ENCODE peak calls at places on chromosomes 11 and 22, in seven cellular contexts. One of them, this sample, is unnamed. For H3K4me1, the result is how much of the 10 kb centered on the place peaks cover.

GRCh38 chr11:2800655-2801531 is 84.7 kb downstream of the CDKN1C start:
- DNase-seq in esophagus squamous epithelium: no peak
- DNase-seq in K562: no peak
- DNase-seq in tibial nerve: peak
- DNase-seq in thyroid gland: no peak
- DNase-seq in uterus: peak
- DNase-seq in ovary: peak
- DNase-seq in this sample: peak

GRCh38 chr11:13277719-13278619 is at the start of gene BMAL1:
- DNase-seq in uterus: peak
- DNase-seq in K562: no peak
- DNase-seq in tibial nerve: peak
- DNase-seq in thyroid gland: peak
- DNase-seq in ovary: peak
- DNase-seq in esophagus squamous epithelium: no peak
- DNase-seq in this sample: no peak

GRCh38 chr11:120134106-120134930 is 3.6 kb downstream of the TRIM29 start:
- DNase-seq in tibial nerve: peak
- DNase-seq in ovary: no peak
- DNase-seq in K562: no peak
- DNase-seq in esophagus squamous epithelium: no peak
- DNase-seq in thyroid gland: no peak
- DNase-seq in uterus: no peak
- DNase-seq in this sample: peak

GRCh38 chr11:76242004-76242779 is 35.9 kb upstream of the WNT11 start:
- DNase-seq in tibial nerve: no peak
- DNase-seq in K562: no peak
- DNase-seq in esophagus squamous epithelium: no peak
- DNase-seq in uterus: no peak
- DNase-seq in thyroid gland: no peak
- DNase-seq in ovary: no peak
- DNase-seq in this sample: no peak

GRCh38 chr22:35589071-35589735 is 27.9 kb downstream of the MB start:
- DNase-seq in tibial nerve: no peak
- DNase-seq in K562: no peak
- DNase-seq in uterus: peak
- DNase-seq in thyroid gland: no peak
- DNase-seq in ovary: peak
- DNase-seq in esophagus squamous epithelium: no peak
- DNase-seq in this sample: no peak

GRCh38 chr22:40791241-40791640 is 27.9 kb downstream of the SLC25A17 start:
- DNase-seq in ovary: no peak
- DNase-seq in thyroid gland: no peak
- DNase-seq in uterus: no peak
- DNase-seq in esophagus squamous epithelium: no peak
- DNase-seq in K562: no peak
- DNase-seq in tibial nerve: no peak
- DNase-seq in this sample: no peak

GRCh38 chr11:119634301-119634700 is 94.7 kb downstream of the NECTIN1 start:
- DNase-seq in esophagus squamous epithelium: no peak
- DNase-seq in uterus: no peak
- DNase-seq in ovary: no peak
- DNase-seq in K562: no peak
- DNase-seq in thyroid gland: no peak
- DNase-seq in tibial nerve: no peak
- DNase-seq in this sample: no peak

GRCh38 chr11:84922212-84922805 is 704.8 kb downstream of the DLG2 start:
- DNase-seq in thyroid gland: no peak
- DNase-seq in esophagus squamous epithelium: no peak
- DNase-seq in K562: no peak
- DNase-seq in ovary: no peak
- DNase-seq in uterus: no peak
- DNase-seq in tibial nerve: no peak
- DNase-seq in this sample: no peak

GRCh38 chr11:313304-313786 is 495 bp upstream of the IFITM1 start:
- DNase-seq in esophagus squamous epithelium: no peak
- DNase-seq in uterus: no peak
- DNase-seq in thyroid gland: no peak
- DNase-seq in ovary: no peak
- DNase-seq in K562: no peak
- DNase-seq in tibial nerve: no peak
- DNase-seq in this sample: no peak

GRCh38 chr11:69013009-69013951 is at the start of gene MRGPRF:
- DNase-seq in thyroid gland: peak
- DNase-seq in ovary: peak
- DNase-seq in esophagus squamous epithelium: no peak
- DNase-seq in uterus: peak
- DNase-seq in tibial nerve: peak
- DNase-seq in K562: peak
- DNase-seq in this sample: peak

GRCh38 chr11:108233277-108233945 is 10.5 kb downstream of the ATM start:
- DNase-seq in K562: no peak
- DNase-seq in esophagus squamous epithelium: no peak
- DNase-seq in tibial nerve: no peak
- DNase-seq in ovary: no peak
- DNase-seq in thyroid gland: no peak
- DNase-seq in uterus: no peak
- DNase-seq in this sample: no peak

GRCh38 chr22:26445577-26446275 is 16.7 kb downstream of the ASPHD2 start:
- DNase-seq in esophagus squamous epithelium: no peak
- DNase-seq in ovary: no peak
- DNase-seq in thyroid gland: no peak
- DNase-seq in tibial nerve: no peak
- DNase-seq in uterus: no peak
- DNase-seq in K562: no peak
- DNase-seq in this sample: no peak

GRCh38 chr11:2816941-2817421 is 68.6 kb downstream of the CDKN1C start:
- DNase-seq in thyroid gland: no peak
- DNase-seq in esophagus squamous epithelium: no peak
- DNase-seq in ovary: peak
- DNase-seq in uterus: peak
- DNase-seq in K562: no peak
- DNase-seq in tibial nerve: no peak
- DNase-seq in this sample: no peak

GRCh38 chr11:73394416-73395296 is 18.5 kb downstream of the RELT start:
- DNase-seq in thyroid gland: no peak
- DNase-seq in ovary: no peak
- DNase-seq in tibial nerve: no peak
- DNase-seq in K562: no peak
- DNase-seq in esophagus squamous epithelium: no peak
- DNase-seq in uterus: no peak
- DNase-seq in this sample: no peak

GRCh38 chr11:128552783-128553661 is 34.3 kb downstream of the ETS1 start:
- DNase-seq in uterus: no peak
- DNase-seq in K562: no peak
- DNase-seq in thyroid gland: no peak
- DNase-seq in tibial nerve: peak
- DNase-seq in esophagus squamous epithelium: no peak
- DNase-seq in ovary: no peak
- DNase-seq in this sample: no peak
- TF ChIP-seq POLR2A in uterus: no peak
- TF ChIP-seq POLR2A in K562: no peak
- TF ChIP-seq POLR2A in thyroid gland: no peak
- TF ChIP-seq POLR2A in tibial nerve: no peak
- TF ChIP-seq POLR2A in esophagus squamous epithelium: no peak
- TF ChIP-seq POLR2A in ovary: no peak
- TF ChIP-seq POLR2A in this sample: no peak

GRCh38 chr11:6648505-6648904 is 7.1 kb downstream of the DCHS1 start:
- DNase-seq in tibial nerve: no peak
- DNase-seq in uterus: no peak
- DNase-seq in ovary: no peak
- DNase-seq in esophagus squamous epithelium: no peak
- DNase-seq in thyroid gland: no peak
- DNase-seq in K562: no peak
- DNase-seq in this sample: no peak

GRCh38 chr11:6647836-6648235 is 7.8 kb downstream of the DCHS1 start:
- DNase-seq in tibial nerve: no peak
- DNase-seq in thyroid gland: no peak
- DNase-seq in esophagus squamous epithelium: no peak
- DNase-seq in ovary: no peak
- DNase-seq in K562: no peak
- DNase-seq in uterus: no peak
- DNase-seq in this sample: no peak

GRCh38 chr11:6647282-6647679 is 8.3 kb downstream of the DCHS1 start:
- DNase-seq in esophagus squamous epithelium: no peak
- DNase-seq in K562: no peak
- DNase-seq in tibial nerve: no peak
- DNase-seq in thyroid gland: no peak
- DNase-seq in ovary: no peak
- DNase-seq in uterus: peak
- DNase-seq in this sample: no peak

GRCh38 chr11:6646040-6646439 is 9.6 kb downstream of the DCHS1 start:
- DNase-seq in K562: peak
- DNase-seq in tibial nerve: peak
- DNase-seq in thyroid gland: no peak
- DNase-seq in uterus: no peak
- DNase-seq in ovary: no peak
- DNase-seq in esophagus squamous epithelium: no peak
- DNase-seq in this sample: no peak

DNA sequence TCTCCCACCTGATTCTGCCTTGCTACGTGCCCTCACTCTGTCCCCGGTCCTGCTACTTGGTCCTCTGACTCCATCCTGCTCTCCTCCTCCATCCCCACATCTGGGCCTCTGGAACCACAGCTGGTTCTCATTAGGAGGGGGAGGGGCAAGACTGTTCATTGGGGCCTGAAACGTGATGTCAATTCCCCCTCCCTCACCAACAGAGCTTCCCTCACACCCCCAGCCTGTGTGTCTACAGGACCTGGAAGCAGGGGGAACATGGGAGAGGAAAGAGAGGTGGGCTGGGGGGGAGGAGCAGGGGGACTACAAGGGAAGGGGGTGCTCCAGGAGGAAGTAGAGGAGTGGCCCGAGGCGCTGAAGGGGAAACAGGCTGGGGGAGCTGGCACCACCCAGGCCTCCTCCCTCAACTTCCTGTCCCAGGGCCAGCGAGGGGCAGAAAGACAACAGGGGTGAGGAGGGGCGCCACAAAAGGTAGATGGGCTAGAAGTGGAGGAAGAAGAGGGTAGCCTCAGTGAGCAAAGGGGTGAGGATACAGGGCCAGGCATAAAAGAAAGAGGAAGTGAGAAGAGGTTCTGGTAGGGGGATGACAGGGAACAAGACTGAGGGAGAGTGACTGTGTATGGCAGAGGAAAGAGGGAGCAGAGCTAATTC is 8.9 kb downstream of the DCHS1 start:
- DNase-seq in thyroid gland: no peak
- DNase-seq in uterus: peak
- DNase-seq in K562: no peak
- DNase-seq in esophagus squamous epithelium: no peak
- DNase-seq in tibial nerve: no peak
- DNase-seq in ovary: no peak
- DNase-seq in this sample: no peak
- H3K4me3 ChIP-seq in thyroid gland: no peak
- H3K4me3 ChIP-seq in uterus: peak
- H3K4me3 ChIP-seq in K562: no peak
- H3K4me3 ChIP-seq in esophagus squamous epithelium: no peak
- H3K4me3 ChIP-seq in tibial nerve: no peak
- H3K4me3 ChIP-seq in ovary: peak
- H3K4me3 ChIP-seq in this sample: no peak

GRCh38 chr11:61745796-61746653 is 6.4 kb upstream of the MYRF start:
- DNase-seq in uterus: no peak
- DNase-seq in ovary: no peak
- DNase-seq in thyroid gland: peak
- DNase-seq in esophagus squamous epithelium: no peak
- DNase-seq in tibial nerve: no peak
- DNase-seq in K562: no peak
- DNase-seq in this sample: no peak
- H3K4me1 ChIP-seq in uterus: under half
- H3K4me1 ChIP-seq in ovary: under half
- H3K4me1 ChIP-seq in thyroid gland: under half
- H3K4me1 ChIP-seq in esophagus squamous epithelium: under half
- H3K4me1 ChIP-seq in tibial nerve: under half
- H3K4me1 ChIP-seq in K562: half or more
- H3K4me1 ChIP-seq in this sample: under half

GRCh38 chr11:106082096-106082495 is 4.6 kb downstream of the AASDHPPT start:
- DNase-seq in esophagus squamous epithelium: no peak
- DNase-seq in tibial nerve: no peak
- DNase-seq in thyroid gland: no peak
- DNase-seq in ovary: no peak
- DNase-seq in uterus: no peak
- DNase-seq in K562: no peak
- DNase-seq in this sample: no peak

GRCh38 chr11:106076421-106076922 is 675 bp downstream of the KBTBD3 start:
- DNase-seq in K562: no peak
- DNase-seq in tibial nerve: no peak
- DNase-seq in uterus: peak
- DNase-seq in ovary: no peak
- DNase-seq in thyroid gland: peak
- DNase-seq in esophagus squamous epithelium: no peak
- DNase-seq in this sample: peak

GRCh38 chr11:106072804-106073203 is 4.3 kb downstream of the KBTBD3 start:
- DNase-seq in esophagus squamous epithelium: no peak
- DNase-seq in ovary: no peak
- DNase-seq in K562: no peak
- DNase-seq in tibial nerve: no peak
- DNase-seq in uterus: no peak
- DNase-seq in thyroid gland: no peak
- DNase-seq in this sample: no peak

GRCh38 chr11:106076923-106077608 is at the start of gene KBTBD3:
- DNase-seq in thyroid gland: peak
- DNase-seq in uterus: peak
- DNase-seq in esophagus squamous epithelium: peak
- DNase-seq in ovary: peak
- DNase-seq in K562: peak
- DNase-seq in tibial nerve: peak
- DNase-seq in this sample: peak

GRCh38 chr11:106077609-106078517 is at the start of gene AASDHPPT:
- DNase-seq in ovary: no peak
- DNase-seq in esophagus squamous epithelium: no peak
- DNase-seq in K562: peak
- DNase-seq in uterus: peak
- DNase-seq in tibial nerve: peak
- DNase-seq in thyroid gland: peak
- DNase-seq in this sample: peak
- TF ChIP-seq POLR2A in ovary: peak
- TF ChIP-seq POLR2A in esophagus squamous epithelium: no peak
- TF ChIP-seq POLR2A in K562: peak
- TF ChIP-seq POLR2A in uterus: peak
- TF ChIP-seq POLR2A in tibial nerve: no peak
- TF ChIP-seq POLR2A in thyroid gland: peak
- TF ChIP-seq POLR2A in this sample: peak

DNA sequence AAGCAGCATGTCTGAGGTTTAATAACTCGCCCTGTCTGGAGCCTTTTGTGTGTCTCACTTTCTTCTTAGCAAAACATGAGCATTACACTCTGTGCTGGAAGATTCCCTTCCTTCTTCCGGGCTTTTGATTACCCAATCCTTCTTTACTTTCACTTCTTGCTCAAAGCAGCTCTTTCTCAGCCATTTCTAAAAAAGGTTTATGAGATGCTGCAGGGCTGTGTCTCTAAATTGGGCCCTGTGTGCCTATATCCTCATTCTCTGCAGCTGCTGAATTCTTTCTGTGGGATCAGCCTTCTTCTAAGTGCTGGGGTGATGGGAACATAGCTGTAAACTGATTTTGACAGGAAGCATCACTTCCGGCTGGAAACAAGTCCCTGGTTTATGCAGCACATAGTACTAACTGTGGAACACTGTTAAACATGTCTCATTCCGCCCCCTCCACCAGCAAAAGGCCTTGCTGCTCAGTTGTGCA is 71.8 kb downstream of the PIWIL4 start:
- DNase-seq in esophagus squamous epithelium: no peak
- DNase-seq in thyroid gland: no peak
- DNase-seq in K562: no peak
- DNase-seq in uterus: no peak
- DNase-seq in tibial nerve: no peak
- DNase-seq in ovary: no peak
- DNase-seq in this sample: no peak
- H3K4me3 ChIP-seq in esophagus squamous epithelium: no peak
- H3K4me3 ChIP-seq in thyroid gland: no peak
- H3K4me3 ChIP-seq in K562: peak
- H3K4me3 ChIP-seq in uterus: no peak
- H3K4me3 ChIP-seq in tibial nerve: no peak
- H3K4me3 ChIP-seq in ovary: no peak
- H3K4me3 ChIP-seq in this sample: no peak

This sample was measured in body of pancreas.